ENCODE peak calls at places on chromosomes 2 and 18, in five cellular contexts. W is HT1080, H is cardiac fibroblast, I is midbrain, A is H7. E is an unnamed sample.

GRCh38 chr18:22503803-22504202 is 86.1 kb upstream of the CTAGE1 start:
- DNase-seq in A (no peak), I (no peak), W (no peak), H (peak), E (peak)

GRCh38 chr18:36333418-36333817 is 35.9 kb downstream of the FHOD3 start:
- DNase-seq in W (no peak), H (peak), A (no peak), I (no peak), E (peak)

GRCh38 chr2:217263796-217264195 is 403.9 kb upstream of the TNP1 start:
- DNase-seq in W (no peak), I (no peak), H (no peak), A (no peak), E (no peak)

GRCh38 chr2:72965770-72966430 is 48.6 kb downstream of the EMX1 start:
- DNase-seq in I (no peak), A (no peak), W (no peak), H (no peak), E (no peak)

GRCh38 chr2:46306988-46307655 is 9.9 kb downstream of the EPAS1 start:
- DNase-seq in I (no peak), W (no peak), H (no peak), A (no peak), E (no peak)

GRCh38 chr2:218284106-218284811 is 8.0 kb downstream of the TMBIM1 start:
- DNase-seq in A (no peak), I (no peak), H (peak), W (peak), E (no peak)

GRCh38 chr18:49371786-49372185 is 88.7 kb downstream of the DYM start:
- DNase-seq in I (no peak), A (no peak), H (no peak), W (no peak), E (no peak)

GRCh38 chr2:201151127-201152074 is 31.5 kb upstream of the CASP10 start:
- DNase-seq in W (peak), H (peak), A (no peak), I (no peak), E (no peak)

GRCh38 chr18:9643549-9643948 is 29.2 kb upstream of the PPP4R1 start:
- DNase-seq in W (peak), H (peak), I (no peak), A (peak), E (no peak)

GRCh38 chr2:60295591-60295962 is 257.9 kb downstream of the BCL11A start:
- DNase-seq in A (peak), W (no peak), H (no peak), I (peak), E (no peak)